ENCODE peak calls at places on chromosomes 2 and 18, in four cellular contexts. One of them, this sample, is unnamed.

GRCh38 chr2:10269711-10270610 is 32.7 kb upstream of the HPCAL1 start:
- DNase-seq in amygdala: no peak
- DNase-seq in MM.1S: no peak
- DNase-seq in NCI-H345: no peak
- DNase-seq in this sample: no peak

GRCh38 chr2:40113272-40113671 is 334.2 kb upstream of the THUMPD2 start:
- DNase-seq in amygdala: no peak
- DNase-seq in MM.1S: no peak
- DNase-seq in NCI-H345: no peak
- DNase-seq in this sample: no peak

GRCh38 chr18:58287626-58288289 is 243.7 kb downstream of the NEDD4L start:
- DNase-seq in amygdala: no peak
- DNase-seq in MM.1S: no peak
- DNase-seq in NCI-H345: no peak
- DNase-seq in this sample: no peak

GRCh38 chr2:150097891-150098595 is 389.4 kb downstream of the RND3 start:
- DNase-seq in amygdala: no peak
- DNase-seq in MM.1S: peak
- DNase-seq in NCI-H345: no peak
- DNase-seq in this sample: no peak

GRCh38 chr2:45332094-45332493 is 279.0 kb downstream of the SRBD1 start:
- DNase-seq in amygdala: no peak
- DNase-seq in MM.1S: no peak
- DNase-seq in NCI-H345: no peak
- DNase-seq in this sample: no peak

GRCh38 chr18:8839285-8839684 is 133.9 kb downstream of the MTCL1 start:
- DNase-seq in amygdala: no peak
- DNase-seq in MM.1S: no peak
- DNase-seq in NCI-H345: no peak
- DNase-seq in this sample: peak

GRCh38 chr2:239813261-239814135 is 211.6 kb downstream of the NDUFA10 start:
- DNase-seq in amygdala: no peak
- DNase-seq in MM.1S: no peak
- DNase-seq in NCI-H345: no peak
- DNase-seq in this sample: no peak

GRCh38 chr2:181058378-181059269 is 78.2 kb downstream of the UBE2E3 start:
- DNase-seq in amygdala: peak
- DNase-seq in MM.1S: peak
- DNase-seq in NCI-H345: peak
- DNase-seq in this sample: no peak

GRCh38 chr2:74103763-74104162 is 43.9 kb downstream of the BOLA3 start:
- DNase-seq in amygdala: no peak
- DNase-seq in MM.1S: no peak
- DNase-seq in NCI-H345: no peak
- DNase-seq in this sample: no peak

GRCh38 chr2:26471766-26472706 is 5.9 kb downstream of the OTOF start:
- DNase-seq in amygdala: no peak
- DNase-seq in MM.1S: no peak
- DNase-seq in NCI-H345: no peak
- DNase-seq in this sample: no peak

GRCh38 chr2:151632993-151633592 is 101.2 kb downstream of the NEB start:
- DNase-seq in amygdala: no peak
- DNase-seq in MM.1S: peak
- DNase-seq in NCI-H345: no peak
- DNase-seq in this sample: no peak

GRCh38 chr2:64700133-64700809 is 46.6 kb upstream of the SERTAD2 start:
- DNase-seq in amygdala: no peak
- DNase-seq in MM.1S: no peak
- DNase-seq in NCI-H345: no peak
- DNase-seq in this sample: no peak

GRCh38 chr2:163407296-163407695 is 328.5 kb downstream of the FIGN start:
- DNase-seq in amygdala: no peak
- DNase-seq in MM.1S: no peak
- DNase-seq in NCI-H345: no peak
- DNase-seq in this sample: no peak

GRCh38 chr2:73131807-73132206 is 19.1 kb upstream of the RAB11FIP5 start:
- DNase-seq in amygdala: no peak
- DNase-seq in MM.1S: no peak
- DNase-seq in NCI-H345: no peak
- DNase-seq in this sample: no peak

GRCh38 chr2:105786231-105787230 is 41.8 kb downstream of the NCK2 start:
- DNase-seq in amygdala: no peak
- DNase-seq in MM.1S: no peak
- DNase-seq in NCI-H345: no peak
- DNase-seq in this sample: no peak